ENCODE peak calls at places on chromosome 16, in nine cellular contexts. Q is spleen; S is psoas muscle; W is naive thymus-derived CD4-positive, alpha-beta T cell; U is HL-60; Y is PC-3; A is adrenal gland; T is aorta; N is thoracic aorta. G is an unnamed sample.

GRCh38 chr16:2028620-2029220 is 2.0 kb downstream of the NHERF2 start:
- DNase-seq in N (no peak), W (no peak), T (no peak), U (no peak), Y (no peak), S (no peak), A (no peak), Q (no peak), G (no peak)

GRCh38 chr16:67155305-67156145 is 4.2 kb downstream of the TRADD start:
- DNase-seq in N (no peak), W (peak), Q (peak), S (peak), A (peak), U (peak), T (peak), Y (peak), G (peak)

GRCh38 chr16:6956511-6956910 is 376.1 kb upstream of the RBFOX1 start:
- DNase-seq in T (no peak), S (no peak), A (no peak), Q (no peak), U (no peak), Y (no peak), W (no peak), N (no peak), G (no peak)

GRCh38 chr16:24713379-24713778 is 16.1 kb upstream of the TNRC6A start:
- DNase-seq in N (no peak), W (no peak), S (no peak), Q (no peak), A (no peak), U (no peak), T (no peak), Y (no peak), G (no peak)

GRCh38 chr16:62041401-62041800 is 5.2 kb upstream of the CDH8 start:
- DNase-seq in T (no peak), A (peak), Y (peak), U (peak), Q (no peak), S (no peak), W (no peak), N (no peak), G (no peak)

GRCh38 chr16:65950211-65950610 is 416.3 kb upstream of the CDH5 start:
- DNase-seq in N (no peak), T (no peak), W (no peak), S (no peak), Q (no peak), A (no peak), U (no peak), Y (peak), G (no peak)

GRCh38 chr16:22233050-22233405 is 26.9 kb downstream of the EEF2K start:
- DNase-seq in S (no peak), N (no peak), A (no peak), W (no peak), Y (no peak), T (no peak), Q (no peak), U (no peak), G (no peak)

GRCh38 chr16:19379838-19380237 is 37.8 kb upstream of the TMC5 start:
- DNase-seq in T (no peak), S (no peak), N (no peak), W (no peak), Q (no peak), A (no peak), Y (no peak), U (no peak), G (no peak)

GRCh38 chr16:74774223-74775139 is at the start of gene FA2H:
- DNase-seq in S (peak), Y (peak), N (no peak), T (peak), W (peak), Q (peak), U (peak), A (peak), G (no peak)

GRCh38 chr16:56451753-56452689 is 667 bp downstream of the OGFOD1 start:
- DNase-seq in Q (no peak), S (peak), U (peak), N (peak), A (peak), W (no peak), Y (peak), T (peak), G (peak)

GRCh38 chr16:9372934-9373890 is 281.8 kb downstream of the HAPSTR1 start:
- DNase-seq in Q (no peak), A (no peak), S (no peak), T (no peak), U (no peak), N (no peak), Y (no peak), W (no peak), G (no peak)

GRCh38 chr16:89764711-89765201 is 43.4 kb downstream of the ZNF276 start:
- DNase-seq in S (no peak), W (no peak), Q (peak), N (peak), A (peak), T (no peak), Y (no peak), U (peak), G (no peak)

GRCh38 chr16:73483934-73484712 is 436.2 kb upstream of the ZFHX3 start:
- DNase-seq in Q (no peak), S (no peak), U (no peak), W (no peak), A (no peak), Y (no peak), T (no peak), N (no peak), G (no peak)

GRCh38 chr16:57000271-57001025 is 11.1 kb downstream of the NLRC5 start:
- DNase-seq in W (no peak), Q (peak), U (no peak), T (peak), S (peak), A (peak), N (peak), Y (peak), G (peak)

GRCh38 chr16:75029854-75030253 is 31.0 kb downstream of the ZNRF1 start:
- DNase-seq in U (no peak), N (no peak), W (no peak), A (no peak), T (no peak), Q (no peak), S (no peak), Y (peak), G (no peak)

GRCh38 chr16:56919099-56919800 is 12.7 kb upstream of the HERPUD1 start:
- DNase-seq in U (no peak), Q (no peak), Y (peak), N (no peak), A (no peak), S (no peak), W (no peak), T (peak), G (no peak)

GRCh38 chr16:30354423-30355143 is 525 bp downstream of the CD2BP2 start:
- DNase-seq in A (peak), U (no peak), N (no peak), Y (peak), Q (peak), S (no peak), W (peak), T (peak), G (no peak)

GRCh38 chr16:56606071-56606687 is 2.2 kb upstream of the MT2A start:
- DNase-seq in T (peak), A (peak), W (no peak), S (peak), Y (peak), U (no peak), N (no peak), Q (no peak), G (no peak)

GRCh38 chr16:9495824-9496223 is 404.4 kb downstream of the HAPSTR1 start:
- DNase-seq in T (no peak), S (no peak), N (no peak), W (no peak), Q (no peak), U (no peak), A (no peak), Y (no peak), G (no peak)

GRCh38 chr16:87918866-87919680 is 17.3 kb downstream of the CA5A start:
- DNase-seq in U (no peak), Y (no peak), A (peak), N (no peak), T (peak), W (no peak), S (peak), Q (no peak), G (no peak)

GRCh38 chr16:46996391-46996790 is 22.9 kb upstream of the DNAJA2 start:
- DNase-seq in A (no peak), W (no peak), T (no peak), S (no peak), Q (no peak), Y (no peak), U (no peak), N (no peak), G (no peak)

GRCh38 chr16:19689342-19689741 is 28.7 kb downstream of the KNOP1 start:
- DNase-seq in Q (no peak), N (no peak), S (no peak), T (no peak), Y (no peak), U (no peak), A (no peak), W (no peak), G (no peak)

GRCh38 chr16:31023627-31024226 is 9.6 kb upstream of the STX4 start:
- DNase-seq in Q (no peak), U (no peak), A (no peak), W (no peak), T (no peak), S (no peak), Y (no peak), N (no peak), G (no peak)

GRCh38 chr16:23030001-23030400 is 119.3 kb downstream of the USP31 start:
- DNase-seq in T (no peak), Q (no peak), S (no peak), Y (no peak), N (no peak), A (no peak), U (no peak), W (no peak), G (no peak)

GRCh38 chr16:71383054-71383773 is 24.7 kb downstream of the CALB2 start:
- DNase-seq in A (no peak), W (no peak), U (no peak), S (no peak), T (no peak), N (no peak), Y (peak), Q (no peak), G (no peak)

GRCh38 chr16:89392881-89393730 is 97.3 kb downstream of the ANKRD11 start:
- DNase-seq in T (peak), U (peak), N (no peak), A (no peak), S (no peak), Q (no peak), Y (no peak), W (no peak), G (no peak)

GRCh38 chr16:20897253-20897896 is 2.8 kb downstream of the DCUN1D3 start:
- DNase-seq in N (no peak), W (no peak), T (no peak), S (peak), Q (no peak), A (peak), Y (peak), U (no peak), G (no peak)

GRCh38 chr16:56614549-56614991 is 6.2 kb downstream of the MT2A start:
- DNase-seq in T (no peak), Y (peak), N (no peak), A (no peak), Q (no peak), S (no peak), U (no peak), W (no peak), G (no peak)

GRCh38 chr16:88706965-88707871 is 915 bp downstream of the CTU2 start:
- DNase-seq in Y (no peak), S (no peak), A (no peak), W (no peak), U (no peak), Q (no peak), N (no peak), T (no peak), G (no peak)

GRCh38 chr16:29806641-29807425 is 504 bp downstream of the MAZ start:
- DNase-seq in Y (peak), N (no peak), W (peak), S (peak), U (peak), Q (peak), A (peak), T (no peak), G (peak)

GRCh38 chr16:79599256-79599836 is 1.2 kb downstream of the MAF start:
- DNase-seq in A (peak), W (peak), U (no peak), Q (peak), N (no peak), T (peak), Y (no peak), S (peak), G (peak)

GRCh38 chr16:88896238-88897065 is 30.0 kb upstream of the PABPN1L start:
- DNase-seq in A (no peak), Y (no peak), S (peak), W (no peak), N (no peak), T (no peak), U (no peak), Q (no peak), G (no peak)

GRCh38 chr16:4376126-4376819 is 4.6 kb downstream of the VASN start:
- DNase-seq in U (no peak), W (peak), S (peak), T (peak), Y (peak), Q (peak), N (peak), A (peak), G (peak)

GRCh38 chr16:70720431-70721201 is 34.8 kb upstream of the MTSS2 start:
- DNase-seq in S (no peak), Y (no peak), A (no peak), U (no peak), T (no peak), Q (no peak), W (no peak), N (no peak), G (no peak)

GRCh38 chr16:14652726-14653125 is 20.0 kb downstream of the BFAR start:
- DNase-seq in U (no peak), Y (no peak), S (no peak), A (no peak), T (no peak), N (no peak), W (no peak), Q (no peak), G (no peak)

GRCh38 chr16:74605746-74606520 is 981 bp downstream of the GLG1 start:
- DNase-seq in S (no peak), A (no peak), W (no peak), N (no peak), T (no peak), U (peak), Q (no peak), Y (no peak), G (no peak)

GRCh38 chr16:55272787-55273186 is 51.2 kb upstream of the IRX6 start:
- DNase-seq in A (no peak), N (no peak), T (no peak), W (no peak), Q (no peak), Y (no peak), U (no peak), S (no peak), G (no peak)

GRCh38 chr16:81637336-81638235 is 141.5 kb upstream of the PLCG2 start:
- DNase-seq in U (no peak), T (no peak), W (no peak), A (no peak), N (no peak), Q (no peak), S (no peak), Y (no peak), G (no peak)

GRCh38 chr16:81640681-81641070 is 138.4 kb upstream of the PLCG2 start:
- DNase-seq in T (no peak), Q (no peak), N (no peak), Y (no peak), U (no peak), S (no peak), A (no peak), W (no peak), G (no peak)

GRCh38 chr16:81639931-81640680 is 139.0 kb upstream of the PLCG2 start:
- DNase-seq in W (no peak), T (no peak), Q (no peak), A (no peak), U (no peak), N (no peak), Y (no peak), S (no peak), G (no peak)

GRCh38 chr16:81638286-81638945 is 140.7 kb upstream of the PLCG2 start:
- DNase-seq in N (no peak), S (no peak), W (no peak), Y (no peak), Q (no peak), T (no peak), A (no peak), U (no peak), G (no peak)

GRCh38 chr16:81639348-81639747 is 139.7 kb upstream of the PLCG2 start:
- DNase-seq in Y (no peak), W (no peak), A (no peak), T (no peak), U (no peak), S (no peak), Q (no peak), N (no peak), G (no peak)
- H3K4me3 ChIP-seq in Y (no peak), W (no peak), A (no peak), T (no peak), U (no peak), S (no peak), Q (no peak), N (no peak), G (no peak)

DNA sequence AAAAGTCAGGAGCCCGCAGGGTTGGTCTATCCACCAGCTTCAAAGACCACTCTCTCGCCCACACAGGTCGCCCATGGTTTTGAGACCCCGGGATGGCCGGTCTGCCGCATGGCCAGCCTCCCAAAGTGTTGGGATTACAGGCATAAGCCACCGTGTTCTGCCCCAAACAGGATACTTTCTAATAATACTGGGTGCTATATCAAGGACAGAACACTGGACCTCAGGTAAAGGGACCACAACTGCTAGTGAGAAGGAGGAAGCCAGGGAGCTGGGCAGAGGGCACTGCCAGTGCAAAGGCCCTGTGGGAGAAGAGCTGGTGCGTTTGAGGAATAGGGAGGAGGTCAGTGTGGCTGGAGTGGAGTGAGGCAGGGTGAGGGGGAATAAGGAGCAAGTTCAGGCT is 34.1 kb downstream of the IL21R start:
- DNase-seq in A (peak), T (peak), W (no peak), Q (peak), S (no peak), Y (no peak), U (no peak), N (no peak), G (peak)
- H3K27ac ChIP-seq in A (no peak), T (no peak), W (peak), Q (no peak), S (no peak), Y (no peak), U (no peak), N (no peak), G (no peak)

GRCh38 chr16:58503166-58503862 is 3.4 kb downstream of the NDRG4 start:
- DNase-seq in A (no peak), W (no peak), T (peak), S (no peak), N (no peak), Q (peak), U (no peak), Y (no peak), G (no peak)

GRCh38 chr16:58499615-58500328 is at the start of gene NDRG4:
- DNase-seq in S (peak), N (no peak), W (peak), T (no peak), A (peak), U (peak), Y (peak), Q (peak), G (peak)

GRCh38 chr16:58500329-58501241 is 642 bp downstream of the NDRG4 start:
- DNase-seq in S (no peak), U (no peak), A (peak), N (no peak), Y (no peak), T (peak), W (no peak), Q (peak), G (peak)

GRCh38 chr16:58502217-58502921 is 2.4 kb downstream of the NDRG4 start:
- DNase-seq in W (no peak), Q (peak), U (no peak), Y (no peak), N (no peak), S (no peak), A (no peak), T (peak), G (no peak)

DNA sequence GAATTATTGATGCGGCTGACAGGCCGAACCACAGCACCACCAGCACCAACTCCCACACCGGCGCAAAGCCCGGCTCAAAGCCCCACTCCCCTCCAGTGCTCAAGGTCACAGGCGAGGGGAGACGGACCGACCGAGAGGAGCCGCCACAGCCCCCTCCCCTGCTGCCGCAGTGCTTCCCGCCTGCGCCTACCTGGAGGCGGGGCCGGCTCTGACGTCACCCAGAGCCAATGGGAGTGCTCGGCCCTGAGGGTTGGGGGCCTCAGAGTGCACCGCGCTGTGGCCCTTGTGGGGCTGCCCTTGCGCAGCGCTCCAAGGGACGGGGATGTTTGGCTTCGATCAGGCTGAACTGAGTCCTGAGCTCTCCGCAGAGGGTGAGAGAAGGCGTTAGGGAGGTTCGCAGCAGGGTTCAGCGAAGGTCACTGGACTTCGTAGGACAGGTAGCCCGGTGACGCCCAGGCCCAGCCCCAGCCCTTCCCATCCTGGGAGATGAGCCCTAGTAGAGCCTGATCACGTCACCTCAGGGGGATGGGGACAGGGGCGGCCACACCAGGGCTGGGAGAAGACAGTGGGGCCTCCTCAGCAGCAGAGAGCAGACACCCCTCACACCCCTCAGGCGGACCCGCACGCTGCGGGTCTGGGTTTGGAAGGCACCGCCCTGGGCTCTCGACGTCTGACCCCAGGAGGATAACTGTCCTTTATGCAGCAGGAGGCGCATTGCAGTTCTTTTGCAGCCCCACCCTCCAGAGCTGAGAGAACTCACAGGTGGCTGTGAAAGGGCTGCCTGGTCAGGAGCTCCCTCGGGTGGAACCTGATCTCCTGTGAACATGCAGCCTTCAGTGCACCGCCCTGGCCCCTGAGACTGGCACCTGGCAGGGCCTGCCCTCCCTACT is 1.5 kb downstream of the NDRG4 start:
- DNase-seq in Y (no peak), W (peak), Q (peak), U (no peak), N (no peak), T (peak), A (peak), S (no peak), G (no peak)
- H3K4me3 ChIP-seq in Y (peak), W (peak), Q (peak), U (no peak), N (peak), T (no peak), A (peak), S (peak), G (peak)

GRCh38 chr16:86765389-86766026 is 187.2 kb downstream of the FOXL1 start:
- DNase-seq in W (no peak), N (no peak), Y (no peak), U (no peak), S (no peak), Q (peak), A (no peak), T (no peak), G (no peak)
- H3K27ac ChIP-seq in W (no peak), N (no peak), Y (no peak), U (no peak), S (no peak), Q (no peak), A (no peak), T (no peak), G (no peak)

G was measured in coronary artery.